ENCODE peak calls at places on chromosome 9, in five cellular contexts. One of them, this sample, is unnamed.

GRCh38 chr9:33686942-33687341 is 108.4 kb upstream of the PRSS3 start:
- DNase-seq in HepG2: no peak
- DNase-seq in GM12878: no peak
- DNase-seq in GM12891: no peak
- DNase-seq in H1: no peak
- DNase-seq in this sample: no peak

GRCh38 chr9:15299374-15299939 is 7.6 kb downstream of the TTC39B start:
- DNase-seq in H1: no peak
- DNase-seq in GM12891: no peak
- DNase-seq in HepG2: no peak
- DNase-seq in GM12878: peak
- DNase-seq in this sample: no peak

GRCh38 chr9:23686257-23686656 is 139.8 kb downstream of the ELAVL2 start:
- DNase-seq in GM12878: no peak
- DNase-seq in H1: no peak
- DNase-seq in HepG2: no peak
- DNase-seq in GM12891: no peak
- DNase-seq in this sample: no peak

GRCh38 chr9:89425921-89426388 is 72.0 kb downstream of the SEMA4D start:
- DNase-seq in GM12891: no peak
- DNase-seq in GM12878: no peak
- DNase-seq in H1: no peak
- DNase-seq in HepG2: no peak
- DNase-seq in this sample: no peak

GRCh38 chr9:38067892-38068615 is 973 bp downstream of the SHB start:
- DNase-seq in HepG2: no peak
- DNase-seq in GM12891: peak
- DNase-seq in GM12878: no peak
- DNase-seq in H1: no peak
- DNase-seq in this sample: no peak

GRCh38 chr9:129079829-129080228 is 1.1 kb upstream of the DOLPP1 start:
- DNase-seq in GM12878: no peak
- DNase-seq in HepG2: no peak
- DNase-seq in GM12891: no peak
- DNase-seq in H1: no peak
- DNase-seq in this sample: no peak

GRCh38 chr9:131436865-131437271 is 43.0 kb downstream of the PRRC2B start:
- DNase-seq in H1: peak
- DNase-seq in GM12891: no peak
- DNase-seq in GM12878: no peak
- DNase-seq in HepG2: no peak
- DNase-seq in this sample: no peak

GRCh38 chr9:1042466-1042865 is 7.7 kb upstream of the DMRT2 start:
- DNase-seq in HepG2: no peak
- DNase-seq in GM12878: no peak
- DNase-seq in GM12891: no peak
- DNase-seq in H1: no peak
- DNase-seq in this sample: no peak

GRCh38 chr9:76230961-76231360 is 163.3 kb downstream of the RFK start:
- DNase-seq in H1: no peak
- DNase-seq in HepG2: no peak
- DNase-seq in GM12891: no peak
- DNase-seq in GM12878: no peak
- DNase-seq in this sample: no peak

GRCh38 chr9:38039090-38039906 is 29.7 kb downstream of the SHB start:
- DNase-seq in H1: no peak
- DNase-seq in HepG2: no peak
- DNase-seq in GM12891: no peak
- DNase-seq in GM12878: no peak
- DNase-seq in this sample: no peak

GRCh38 chr9:133824106-133824801 is 86.1 kb upstream of the SARDH start:
- DNase-seq in GM12891: no peak
- DNase-seq in H1: no peak
- DNase-seq in HepG2: no peak
- DNase-seq in GM12878: no peak
- DNase-seq in this sample: no peak

GRCh38 chr9:16132513-16132912 is 579.7 kb downstream of the CCDC171 start:
- DNase-seq in H1: no peak
- DNase-seq in GM12891: no peak
- DNase-seq in HepG2: no peak
- DNase-seq in GM12878: no peak
- DNase-seq in this sample: no peak

GRCh38 chr9:88355166-88355565 is 33.1 kb upstream of the SPIN1 start:
- DNase-seq in GM12878: no peak
- DNase-seq in GM12891: no peak
- DNase-seq in H1: no peak
- DNase-seq in HepG2: no peak
- DNase-seq in this sample: no peak

DNA sequence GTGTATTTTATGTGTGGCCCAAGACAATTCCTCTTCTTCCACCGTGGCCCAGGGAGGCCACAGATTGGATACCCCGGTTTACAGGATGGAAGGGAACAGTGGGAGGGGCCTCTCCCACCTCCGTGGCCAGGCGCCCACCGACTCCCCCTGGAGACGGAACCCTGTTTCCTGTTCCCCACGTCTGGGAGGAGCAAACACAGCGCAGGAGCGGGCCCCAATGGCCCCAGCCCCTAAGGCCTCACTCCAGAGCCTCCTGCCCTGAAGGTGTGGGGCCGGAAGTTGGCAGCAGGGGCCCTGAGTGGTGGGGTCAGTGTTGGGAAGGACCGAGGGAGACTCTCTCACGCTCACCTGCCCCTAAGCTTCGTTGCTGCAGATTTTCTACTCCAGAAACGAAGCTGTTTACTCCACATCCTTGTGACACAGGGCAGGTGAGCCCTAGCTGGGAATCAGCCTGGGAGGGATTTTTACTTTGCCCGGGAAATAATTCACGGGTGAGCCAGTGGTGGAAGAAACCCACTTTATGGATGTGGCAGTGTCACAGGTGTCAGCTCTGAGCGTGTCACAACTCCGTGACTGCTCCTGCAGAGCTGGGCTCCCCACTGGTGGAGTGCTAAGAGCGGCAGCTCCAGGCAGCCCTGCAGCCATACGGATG is 77.6 kb upstream of the OLFM1 start:
- DNase-seq in HepG2: no peak
- DNase-seq in GM12878: no peak
- DNase-seq in H1: no peak
- DNase-seq in GM12891: no peak
- DNase-seq in this sample: no peak
- TF ChIP-seq POLR2A in HepG2: no peak
- TF ChIP-seq POLR2A in GM12878: peak
- TF ChIP-seq POLR2A in H1: no peak
- TF ChIP-seq POLR2A in GM12891: no peak
- TF ChIP-seq POLR2A in this sample: no peak

GRCh38 chr9:123350590-123351310 is 5.2 kb upstream of the CRB2 start:
- DNase-seq in H1: no peak
- DNase-seq in GM12891: no peak
- DNase-seq in HepG2: no peak
- DNase-seq in GM12878: no peak
- DNase-seq in this sample: no peak

GRCh38 chr9:123347289-123348060 is 8.5 kb upstream of the CRB2 start:
- DNase-seq in GM12891: no peak
- DNase-seq in H1: no peak
- DNase-seq in GM12878: no peak
- DNase-seq in HepG2: no peak
- DNase-seq in this sample: no peak

GRCh38 chr9:123348317-123348992 is 7.5 kb upstream of the CRB2 start:
- DNase-seq in GM12878: no peak
- DNase-seq in HepG2: no peak
- DNase-seq in GM12891: no peak
- DNase-seq in H1: no peak
- DNase-seq in this sample: peak

GRCh38 chr9:123349033-123349432 is 7.0 kb upstream of the CRB2 start:
- DNase-seq in GM12878: no peak
- DNase-seq in GM12891: no peak
- DNase-seq in H1: no peak
- DNase-seq in HepG2: no peak
- DNase-seq in this sample: no peak

DNA sequence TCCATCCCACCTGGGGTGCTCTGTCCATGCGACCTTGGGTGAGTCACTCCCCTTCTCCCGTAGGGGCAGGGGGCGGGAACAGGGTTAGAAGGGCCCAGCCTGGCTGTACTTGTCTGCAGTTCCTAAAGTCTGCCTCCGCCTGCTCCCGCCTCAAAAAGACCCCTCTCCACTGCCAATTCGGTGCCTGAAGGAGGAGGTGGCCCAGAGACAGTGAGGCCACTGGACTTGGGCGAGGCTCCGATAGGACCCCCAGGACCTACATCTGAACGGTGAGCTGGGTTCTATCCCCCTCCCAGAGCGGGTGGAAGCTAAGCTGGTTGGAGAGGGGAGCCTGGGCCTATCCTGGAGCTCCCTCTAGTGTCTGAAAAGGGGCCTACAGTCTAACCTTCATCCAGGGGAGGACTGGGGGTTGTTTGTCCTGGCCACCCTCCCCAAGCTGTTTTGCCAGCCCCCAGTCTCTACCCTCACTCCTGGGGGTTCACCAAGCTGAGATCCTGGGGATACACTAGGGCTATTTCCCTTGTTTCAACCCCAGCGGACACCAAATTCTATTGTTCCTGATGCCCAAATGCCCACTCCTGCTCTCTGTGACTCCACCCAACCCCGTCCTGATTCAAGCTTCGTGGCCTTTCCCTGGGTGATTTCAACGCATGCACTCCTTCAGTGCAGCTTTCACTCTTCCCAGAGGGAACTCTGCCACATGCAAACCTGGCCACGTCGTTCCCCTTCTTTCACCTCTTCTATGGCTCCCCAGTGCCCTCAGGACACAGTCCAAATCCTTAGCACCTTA is 6.1 kb upstream of the CRB2 start:
- DNase-seq in GM12878: no peak
- DNase-seq in HepG2: peak
- DNase-seq in GM12891: peak
- DNase-seq in H1: peak
- DNase-seq in this sample: peak
- TF ChIP-seq TAF1 in GM12878: no peak
- TF ChIP-seq TAF1 in HepG2: no peak
- TF ChIP-seq TAF1 in GM12891: no peak
- TF ChIP-seq TAF1 in H1: no peak
- TF ChIP-seq TAF1 in this sample: no peak

DNA sequence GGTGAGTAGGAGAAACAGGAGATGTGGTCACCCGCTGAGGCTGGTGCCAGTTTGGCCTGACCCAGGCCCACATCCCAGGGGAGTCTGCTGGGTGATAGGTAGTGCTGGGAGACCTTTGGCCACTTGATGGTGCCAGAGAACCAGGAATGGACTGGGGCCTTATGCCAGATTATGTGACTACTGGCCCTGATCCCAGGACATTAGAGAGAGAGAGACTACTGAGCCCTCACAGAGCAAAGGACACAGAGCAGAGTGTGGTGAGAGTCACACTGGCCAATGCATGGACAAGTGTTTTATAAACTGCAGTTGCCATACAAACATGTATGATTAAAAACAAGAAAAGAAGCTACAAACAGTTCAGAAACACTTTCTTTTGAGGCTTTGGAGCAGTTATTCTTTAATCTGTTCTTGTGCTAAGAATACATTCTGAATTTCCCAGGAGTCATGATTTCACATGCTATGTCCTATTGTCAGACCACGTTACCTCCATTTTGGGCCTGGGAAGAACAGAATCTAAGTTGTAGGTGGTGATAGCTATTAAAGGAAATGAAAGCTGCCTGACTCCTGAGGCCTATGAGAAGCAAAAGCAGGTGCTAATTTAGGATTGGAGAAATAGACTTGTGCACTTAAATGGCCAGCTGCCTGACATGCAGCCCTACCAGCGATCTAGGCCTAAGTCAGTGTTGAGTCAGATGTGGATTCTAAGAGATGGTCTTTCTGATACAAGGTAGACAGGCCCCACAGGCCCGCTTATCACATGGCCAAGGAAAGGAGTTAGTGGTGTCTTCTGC is 32.6 kb upstream of the TMOD1 start:
- DNase-seq in GM12891: peak
- DNase-seq in GM12878: peak
- DNase-seq in HepG2: peak
- DNase-seq in H1: peak
- DNase-seq in this sample: peak
- TF ChIP-seq POLR2A in GM12891: no peak
- TF ChIP-seq POLR2A in GM12878: no peak
- TF ChIP-seq POLR2A in HepG2: no peak
- TF ChIP-seq POLR2A in H1: no peak
- TF ChIP-seq POLR2A in this sample: no peak

GRCh38 chr9:108687360-108687981 is 168.3 kb downstream of the ACTL7B start:
- DNase-seq in H1: no peak
- DNase-seq in GM12891: no peak
- DNase-seq in GM12878: no peak
- DNase-seq in HepG2: no peak
- DNase-seq in this sample: no peak
- TF ChIP-seq TAF1 in H1: no peak
- TF ChIP-seq TAF1 in GM12891: no peak
- TF ChIP-seq TAF1 in GM12878: no peak
- TF ChIP-seq TAF1 in HepG2: no peak
- TF ChIP-seq TAF1 in this sample: no peak

GRCh38 chr9:84303061-84303460 is 37.5 kb downstream of the SLC28A3 start:
- DNase-seq in H1: no peak
- DNase-seq in GM12891: no peak
- DNase-seq in HepG2: no peak
- DNase-seq in GM12878: no peak
- DNase-seq in this sample: no peak

GRCh38 chr9:84300271-84300670 is 40.3 kb downstream of the SLC28A3 start:
- DNase-seq in GM12891: no peak
- DNase-seq in H1: no peak
- DNase-seq in HepG2: no peak
- DNase-seq in GM12878: no peak
- DNase-seq in this sample: no peak

GRCh38 chr9:84304166-84304565 is 36.4 kb downstream of the SLC28A3 start:
- DNase-seq in GM12891: no peak
- DNase-seq in GM12878: no peak
- DNase-seq in H1: no peak
- DNase-seq in HepG2: no peak
- DNase-seq in this sample: no peak

GRCh38 chr9:84305452-84306131 is 35.0 kb downstream of the SLC28A3 start:
- DNase-seq in GM12878: no peak
- DNase-seq in HepG2: no peak
- DNase-seq in H1: no peak
- DNase-seq in GM12891: no peak
- DNase-seq in this sample: no peak

GRCh38 chr9:84301851-84302250 is 38.7 kb downstream of the SLC28A3 start:
- DNase-seq in GM12878: no peak
- DNase-seq in HepG2: no peak
- DNase-seq in H1: no peak
- DNase-seq in GM12891: no peak
- DNase-seq in this sample: no peak
- TF ChIP-seq POLR2A in GM12878: no peak
- TF ChIP-seq POLR2A in HepG2: no peak
- TF ChIP-seq POLR2A in H1: no peak
- TF ChIP-seq POLR2A in GM12891: no peak
- TF ChIP-seq POLR2A in this sample: no peak

GRCh38 chr9:9846538-9846937 is 766.3 kb downstream of the PTPRD start:
- DNase-seq in GM12891: no peak
- DNase-seq in HepG2: no peak
- DNase-seq in H1: no peak
- DNase-seq in GM12878: peak
- DNase-seq in this sample: no peak
- TF ChIP-seq TAF1 in GM12891: no peak
- TF ChIP-seq TAF1 in HepG2: no peak
- TF ChIP-seq TAF1 in H1: no peak
- TF ChIP-seq TAF1 in GM12878: no peak
- TF ChIP-seq TAF1 in this sample: no peak